ENCODE peak calls at places on chromosomes 6 and 20, in nine cellular contexts. H is ovary; F is myocyte; Z is stimulated activated CD4-positive, alpha-beta T cell treated with anti-CD3 and anti-CD28 coated beads, Interleukin-12 subunit alpha, Interleukin-12 subunit beta, amount 100 ng/mL, for 4 hours; B is activated T-helper 1 cell treated with anti-CD3 and anti-CD28 coated beads, Interleukin-2, amount 50 U/mL, for 16 hours; A is activated CD8-positive, alpha-beta memory T cell treated with anti-CD3 and anti-CD28 coated beads for 4 hours; L is mammary epithelial cell; O is activated naive CD4-positive, alpha-beta T cell treated with Interleukin-2 at 50 U/mL for 16 hours; E is anterior cingulate cortex. T is an unnamed sample.

GRCh38 chr6:26270121-26270861 is 94.7 kb upstream of the BTN3A2 start:
- DNase-seq in H (no peak), F (no peak), Z (no peak), B (no peak), A (no peak), L (no peak), O (no peak), E (no peak), T (no peak)

GRCh38 chr6:34570066-34570833 is 14.1 kb upstream of the SPDEF start:
- DNase-seq in H (no peak), F (no peak), Z (no peak), B (no peak), A (no peak), L (no peak), O (no peak), E (no peak), T (no peak)

GRCh38 chr6:43973351-43973750 is 153.9 kb downstream of the MRPL14 start:
- DNase-seq in H (no peak), F (no peak), Z (no peak), B (no peak), A (no peak), L (peak), O (no peak), E (no peak), T (no peak)

GRCh38 chr6:147248859-147249258 is 44.6 kb downstream of the STXBP5 start:
- DNase-seq in H (no peak), F (no peak), Z (no peak), B (no peak), A (no peak), L (no peak), O (no peak), E (no peak), T (no peak)

GRCh38 chr20:12966468-12967085 is 42.2 kb upstream of the SPTLC3 start:
- DNase-seq in H (no peak), F (peak), Z (no peak), B (no peak), A (no peak), L (peak), O (no peak), E (no peak), T (no peak)

GRCh38 chr6:41066867-41067304 is 5.3 kb downstream of the OARD1 start:
- DNase-seq in H (peak), F (peak), Z (peak), B (peak), A (peak), L (peak), O (peak), E (peak), T (no peak)

GRCh38 chr6:145865595-145865994 is 51.0 kb upstream of the FBXO30 start:
- DNase-seq in H (no peak), F (no peak), Z (no peak), B (no peak), A (no peak), L (no peak), O (no peak), E (no peak), T (no peak)

GRCh38 chr20:18712877-18713276 is 100.7 kb upstream of the SCP2D1 start:
- DNase-seq in H (no peak), F (no peak), Z (no peak), B (no peak), A (no peak), L (no peak), O (no peak), E (no peak), T (no peak)

GRCh38 chr6:46287681-46288080 is 116.9 kb upstream of the ENPP5 start:
- DNase-seq in H (no peak), F (no peak), Z (no peak), B (no peak), A (no peak), L (no peak), O (no peak), E (no peak), T (no peak)

GRCh38 chr20:17971571-17972013 is 2.8 kb downstream of the MGME1 start:
- DNase-seq in H (no peak), F (peak), Z (no peak), B (no peak), A (no peak), L (peak), O (no peak), E (peak), T (no peak)

GRCh38 chr6:15063253-15063853 is 182.5 kb upstream of the JARID2 start:
- DNase-seq in H (no peak), F (peak), Z (no peak), B (no peak), A (no peak), L (peak), O (no peak), E (no peak), T (no peak)

GRCh38 chr6:36639171-36639808 is 39.2 kb upstream of the CDKN1A start:
- DNase-seq in H (no peak), F (no peak), Z (no peak), B (no peak), A (no peak), L (no peak), O (no peak), E (no peak), T (no peak)

GRCh38 chr6:89242574-89243330 is 25.6 kb upstream of the GABRR1 start:
- DNase-seq in H (no peak), F (peak), Z (no peak), B (no peak), A (no peak), L (peak), O (no peak), E (no peak), T (no peak)

GRCh38 chr6:150857062-150857905 is 8.2 kb upstream of the MTHFD1L start:
- DNase-seq in H (no peak), F (peak), Z (no peak), B (no peak), A (no peak), L (peak), O (no peak), E (no peak), T (no peak)